ENCODE peak calls at places on chromosome 13, in nine cellular contexts. E is transverse colon, D is Peyer's patch, C is prostate gland, I is gastrocnemius medialis, V is tibial nerve, Q is heart left ventricle, G is HCT116, O is adrenal gland. U is an unnamed sample.

GRCh38 chr13:44171151-44171550 is 202.5 kb upstream of the SERP2 start:
- DNase-seq in E (no peak), D (no peak), C (no peak), I (no peak), V (no peak), Q (no peak), G (no peak), O (no peak), U (no peak)

GRCh38 chr13:27283906-27284523 is 13.4 kb downstream of the RASL11A start:
- DNase-seq in E (peak; percentile 21), D (peak; percentile 54), C (no peak), I (no peak), V (no peak), Q (no peak), G (peak; percentile 15), O (peak; percentile 40), U (peak; percentile 63)

GRCh38 chr13:32443111-32443510 is 15.2 kb upstream of the N4BP2L1 start:
- DNase-seq in E (peak; percentile 35), D (peak; percentile 73), C (peak; percentile 21), I (no peak), V (no peak), Q (no peak), G (peak; percentile 2), O (no peak), U (peak; percentile 31)

GRCh38 chr13:79810018-79810417 is 329.1 kb downstream of the NDFIP2 start:
- DNase-seq in E (no peak), D (no peak), C (no peak), I (no peak), V (no peak), Q (no peak), G (no peak), O (no peak), U (no peak)

GRCh38 chr13:104920091-104920490 is 1615.4 kb downstream of the EFNB2 start:
- DNase-seq in E (no peak), D (no peak), C (no peak), I (no peak), V (no peak), Q (no peak), G (no peak), O (no peak), U (no peak)

GRCh38 chr13:53126803-53127202 is 98.2 kb downstream of the OLFM4 start:
- DNase-seq in E (no peak), D (peak; percentile 54), C (no peak), I (peak; percentile 36), V (peak; percentile 26), Q (peak; percentile 15), G (no peak), O (no peak), U (no peak)

GRCh38 chr13:73938375-73939070 is 195.7 kb downstream of the KLF12 start:
- DNase-seq in E (no peak), D (no peak), C (no peak), I (no peak), V (no peak), Q (no peak), G (peak; percentile 18), O (no peak), U (no peak)

GRCh38 chr13:98476538-98476966 is 100.4 kb downstream of the STK24 start:
- DNase-seq in E (peak; percentile 74), D (peak; percentile 93), C (no peak), I (no peak), V (no peak), Q (no peak), G (peak; percentile 64), O (peak; percentile 62), U (no peak)

GRCh38 chr13:98454389-98454881 is 122.5 kb downstream of the STK24 start:
- DNase-seq in E (no peak), D (no peak), C (peak; percentile 50), I (no peak), V (no peak), Q (no peak), G (no peak), O (peak; percentile 45), U (peak; percentile 53)

GRCh38 chr13:110258876-110259631 is 47.9 kb downstream of the COL4A1 start:
- DNase-seq in E (no peak), D (no peak), C (no peak), I (no peak), V (no peak), Q (no peak), G (no peak), O (no peak), U (no peak)

GRCh38 chr13:104253063-104253680 is 1187.0 kb upstream of the SLC10A2 start:
- DNase-seq in E (no peak), D (no peak), C (no peak), I (no peak), V (no peak), Q (no peak), G (no peak), O (no peak), U (no peak)

GRCh38 chr13:34942732-34943674 is 933 bp downstream of the NBEA start:
- DNase-seq in E (peak; percentile 37), D (peak; percentile 49), C (peak; percentile 44), I (peak; percentile 18), V (no peak), Q (peak; percentile 28), G (no peak), O (peak; percentile 30), U (peak; percentile 50)

GRCh38 chr13:73844986-73845385 is 289.2 kb downstream of the KLF12 start:
- DNase-seq in E (no peak), D (no peak), C (no peak), I (no peak), V (no peak), Q (no peak), G (no peak), O (no peak), U (no peak)

GRCh38 chr13:39144391-39144790 is 106.1 kb downstream of the NHLRC3 start:
- DNase-seq in E (no peak), D (no peak), C (no peak), I (no peak), V (no peak), Q (no peak), G (no peak), O (no peak), U (no peak)

GRCh38 chr13:113853518-113854237 is 10.2 kb downstream of the GAS6 start:
- DNase-seq in E (no peak), D (no peak), C (no peak), I (peak; percentile 9), V (no peak), Q (peak; percentile 65), G (no peak), O (peak; percentile 21), U (peak; percentile 32)
- H3K4me1 ChIP-seq in E (peaks cover 41% of the 10 kb centered on the region), D (peaks cover 7% of the 10 kb centered on the region), C (peaks cover 23% of the 10 kb centered on the region), I (peaks cover 66% of the 10 kb centered on the region), V (no peaks in the 10 kb centered on the region), Q (peaks cover 86% of the 10 kb centered on the region), G (peaks cover 10% of the 10 kb centered on the region), O (peaks cover 20% of the 10 kb centered on the region), U (peaks cover 72% of the 10 kb centered on the region)

DNA sequence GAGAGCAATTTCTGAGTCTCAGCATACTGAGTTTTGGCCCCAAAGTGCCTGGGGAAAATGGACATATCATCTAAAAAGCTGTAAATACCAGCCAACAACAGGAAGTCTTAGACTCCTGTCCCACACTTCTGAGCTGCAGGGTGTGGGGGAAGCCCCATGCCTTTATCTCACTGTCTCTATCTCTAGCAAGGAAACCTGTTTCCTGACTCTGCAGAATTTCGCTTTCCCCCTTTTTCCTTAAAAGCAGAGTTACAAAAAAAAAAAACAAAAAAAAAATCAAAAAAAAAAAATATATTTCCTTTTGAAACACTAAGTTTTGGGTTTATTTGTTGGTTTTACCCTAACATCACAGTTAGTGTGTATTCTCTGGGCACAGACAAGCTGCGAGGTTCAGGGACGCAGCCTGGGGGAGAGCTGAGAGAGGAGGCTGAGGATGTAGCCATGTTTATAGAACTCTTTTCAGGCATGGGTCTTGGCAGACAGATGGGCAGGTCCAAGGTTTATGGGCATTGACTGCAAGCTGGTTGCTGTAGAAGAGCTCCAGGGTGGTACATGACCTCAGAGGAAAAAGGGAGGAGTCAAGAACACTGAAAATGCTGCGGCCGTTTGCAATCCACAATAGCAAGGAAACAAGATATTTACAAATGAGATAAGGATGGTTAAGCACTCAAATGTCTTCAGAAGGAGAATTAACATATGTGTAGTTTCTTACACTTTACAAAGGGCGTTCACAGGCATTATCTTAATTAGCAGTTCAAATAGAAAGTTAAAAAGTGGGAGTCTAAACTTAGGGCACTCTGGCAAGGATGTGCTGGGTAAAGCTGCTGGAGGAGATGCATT is 4.9 kb downstream of the MBNL2 start:
- DNase-seq in E (peak; percentile 64), D (peak; percentile 59), C (no peak), I (no peak), V (no peak), Q (no peak), G (no peak), O (peak; percentile 52), U (peak; percentile 74)
- TF ChIP-seq POLR2A in E (no peak), D (no peak), C (no peak), I (no peak), V (no peak), Q (no peak), G (no peak), O (no peak), U (no peak)

GRCh38 chr13:83414393-83414792 is 467.9 kb downstream of the SLITRK1 start:
- DNase-seq in E (no peak), D (no peak), C (no peak), I (no peak), V (no peak), Q (no peak), G (no peak), O (no peak), U (no peak)
- H3K4me1 ChIP-seq in E (no peaks in the 10 kb centered on the region), D (no peaks in the 10 kb centered on the region), C (no peaks in the 10 kb centered on the region), I (no peaks in the 10 kb centered on the region), V (no peaks in the 10 kb centered on the region), Q (no peaks in the 10 kb centered on the region), G (no peaks in the 10 kb centered on the region), O (no peaks in the 10 kb centered on the region), U (no peaks in the 10 kb centered on the region)

DNA sequence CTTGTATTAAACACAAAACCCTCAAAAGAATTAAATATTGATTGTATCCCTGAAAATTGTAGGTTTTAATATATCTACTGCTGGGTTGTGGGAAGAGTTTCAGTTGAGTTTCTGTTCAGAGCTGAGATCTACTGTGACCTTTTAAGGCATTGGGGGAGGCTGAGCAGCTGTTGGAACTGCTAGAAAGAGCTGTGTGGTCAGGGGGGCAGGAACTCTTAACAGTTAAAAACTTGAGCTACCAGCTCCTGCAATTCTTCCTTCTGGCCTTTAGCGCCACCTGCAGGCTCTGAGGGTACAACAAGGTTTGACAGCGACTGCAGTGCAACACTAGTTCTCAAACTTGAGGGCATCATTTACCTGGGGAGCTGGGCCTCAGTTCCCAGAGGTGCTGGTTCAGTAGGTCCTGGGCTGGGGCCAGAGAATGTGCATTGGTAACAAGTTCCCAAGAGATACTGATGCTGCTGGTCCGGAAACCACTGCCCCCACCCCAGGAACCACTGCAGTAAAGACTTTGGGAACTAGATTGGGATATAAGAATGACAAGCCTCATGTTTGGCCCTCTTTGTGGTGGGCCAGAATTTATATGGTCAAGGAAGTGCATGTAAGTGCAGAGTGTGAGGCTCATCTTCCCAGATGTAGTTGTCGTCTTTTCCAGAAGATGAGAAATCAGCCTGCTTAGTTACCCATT is 2.5 kb downstream of the RNASEH2B start:
- DNase-seq in E (peak; percentile 94), D (peak; percentile 98), C (peak; percentile 78), I (peak; percentile 71), V (peak; percentile 87), Q (peak; percentile 84), G (peak; percentile 80), O (peak; percentile 77), U (peak; percentile 92)
- TF ChIP-seq POLR2A in E (no peak), D (no peak), C (no peak), I (no peak), V (no peak), Q (no peak), G (no peak), O (no peak), U (no peak)